ENCODE peak calls at places on chromosomes 6 and 20, in five cellular contexts. C is AG04450; T is CD4-positive, CD25-positive, alpha-beta regulatory T cell; D is OCI-LY7; N is transverse colon. Y is an unnamed sample.
A peak's percentile ranks its signal among the peaks of the same experiment; 100 is the strongest.

GRCh38 chr6:7051780-7052440 is 55.9 kb upstream of the RREB1 start:
- DNase-seq in C (no peak), T (peak; percentile 23), D (no peak), N (peak; percentile 74), Y (peak; percentile 17)

GRCh38 chr6:39702265-39702664 is 22.9 kb downstream of the KIF6 start:
- DNase-seq in C (no peak), T (no peak), D (no peak), N (no peak), Y (no peak)

GRCh38 chr20:14951707-14952106 is 614.3 kb upstream of the FLRT3 start:
- DNase-seq in C (no peak), T (no peak), D (no peak), N (no peak), Y (no peak)

GRCh38 chr6:7649037-7649810 is 59.2 kb downstream of the SNRNP48 start:
- DNase-seq in C (no peak), T (no peak), D (no peak), N (no peak), Y (no peak)

GRCh38 chr20:10306440-10307358 is 88.1 kb downstream of the SNAP25 start:
- DNase-seq in C (peak; percentile 57), T (no peak), D (no peak), N (no peak), Y (no peak)

GRCh38 chr6:122799140-122799539 is 10.1 kb downstream of the SMPDL3A start:
- DNase-seq in C (no peak), T (no peak), D (no peak), N (no peak), Y (no peak)

GRCh38 chr6:8845691-8846090 is 410.3 kb upstream of the SLC35B3 start:
- DNase-seq in C (no peak), T (no peak), D (no peak), N (no peak), Y (no peak)

GRCh38 chr20:58752565-58752964 is 60.0 kb downstream of the NPEPL1 start:
- DNase-seq in C (no peak), T (no peak), D (no peak), N (no peak), Y (no peak)

GRCh38 chr20:15455279-15455678 is 1117.9 kb upstream of the FLRT3 start:
- DNase-seq in C (no peak), T (no peak), D (no peak), N (no peak), Y (no peak)

GRCh38 chr6:135383766-135384165 is 113.8 kb downstream of the AHI1 start:
- DNase-seq in C (no peak), T (no peak), D (no peak), N (no peak), Y (no peak)

GRCh38 chr6:107784669-107785068 is 39.4 kb downstream of the SCML4 start:
- DNase-seq in C (no peak), T (no peak), D (no peak), N (no peak), Y (no peak)

GRCh38 chr6:117264487-117265424 is 602 bp upstream of the VGLL2 start:
- DNase-seq in C (no peak), T (no peak), D (no peak), N (no peak), Y (no peak)

GRCh38 chr6:117263353-117263927 is 1.9 kb upstream of the VGLL2 start:
- DNase-seq in C (no peak), T (no peak), D (no peak), N (no peak), Y (no peak)

GRCh38 chr6:117266267-117266797 is 974 bp downstream of the VGLL2 start:
- DNase-seq in C (no peak), T (no peak), D (no peak), N (no peak), Y (no peak)

GRCh38 chr6:117266948-117267347 is 1.6 kb downstream of the VGLL2 start:
- DNase-seq in C (no peak), T (no peak), D (no peak), N (no peak), Y (no peak)

GRCh38 chr6:117265425-117266266 is at the start of gene VGLL2:
- DNase-seq in C (no peak), T (no peak), D (no peak), N (peak; percentile 35), Y (no peak)
- H3K9me3 ChIP-seq in C (peaks cover 7% of the 10 kb centered on the region), T (peaks cover 2% of the 10 kb centered on the region), D (no peaks in the 10 kb centered on the region), N (no peaks in the 10 kb centered on the region), Y (no peaks in the 10 kb centered on the region)

GRCh38 chr20:60528141-60528540 is 569.9 kb downstream of the CDH26 start:
- DNase-seq in C (no peak), T (no peak), D (no peak), N (no peak), Y (no peak)
- H3K9me3 ChIP-seq in C (no peaks in the 10 kb centered on the region), T (no peaks in the 10 kb centered on the region), D (no peaks in the 10 kb centered on the region), N (no peaks in the 10 kb centered on the region), Y (peaks cover 3% of the 10 kb centered on the region)

DNA sequence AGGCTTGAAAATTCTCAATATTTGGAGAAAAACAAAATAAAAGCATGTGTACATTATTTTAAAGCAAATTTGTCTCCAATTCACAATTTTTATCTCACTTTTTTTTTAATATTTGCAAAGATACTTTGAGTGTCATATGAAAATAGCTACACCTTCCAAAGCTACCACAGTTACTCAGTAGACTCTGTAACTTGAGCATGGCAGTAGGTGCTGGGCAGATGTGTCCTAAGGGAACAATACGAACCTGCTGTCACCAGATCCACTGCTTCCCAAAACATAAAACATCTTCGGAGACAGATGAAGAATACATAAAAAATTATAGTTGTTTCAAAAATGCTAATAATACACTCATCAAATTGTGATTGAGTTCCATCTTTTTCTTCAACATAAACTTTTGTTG is 10.6 kb downstream of the WDR27 start:
- DNase-seq in C (no peak), T (no peak), D (no peak), N (no peak), Y (no peak)
- H3K9me3 ChIP-seq in C (peaks cover 11% of the 10 kb centered on the region), T (peaks cover 2% of the 10 kb centered on the region), D (peaks cover 24% of the 10 kb centered on the region), N (peaks cover 5% of the 10 kb centered on the region), Y (no peaks in the 10 kb centered on the region)

GRCh38 chr6:61210549-61210948 is 1075.5 kb downstream of the KHDRBS2 start:
- DNase-seq in C (no peak), T (no peak), D (peak; percentile 31), N (no peak), Y (no peak)
- H3K9me3 ChIP-seq in C (peaks cover 2% of the 10 kb centered on the region), T (peaks cover 7% of the 10 kb centered on the region), D (peaks cover 43% of the 10 kb centered on the region), N (peaks cover 3% of the 10 kb centered on the region), Y (no peaks in the 10 kb centered on the region)

GRCh38 chr6:106037060-106037459 is 49.1 kb upstream of the PRDM1 start:
- DNase-seq in C (no peak), T (no peak), D (no peak), N (no peak), Y (no peak)
- H3K9me3 ChIP-seq in C (peaks cover 11% of the 10 kb centered on the region), T (no peaks in the 10 kb centered on the region), D (peaks cover 3% of the 10 kb centered on the region), N (no peaks in the 10 kb centered on the region), Y (no peaks in the 10 kb centered on the region)

GRCh38 chr6:84065718-84066290 is 32.2 kb downstream of the MRAP2 start:
- DNase-seq in C (no peak), T (no peak), D (no peak), N (no peak), Y (no peak)
- H3K9me3 ChIP-seq in C (no peaks in the 10 kb centered on the region), T (no peaks in the 10 kb centered on the region), D (no peaks in the 10 kb centered on the region), N (no peaks in the 10 kb centered on the region), Y (no peaks in the 10 kb centered on the region)

GRCh38 chr20:164618-165017 is 7.4 kb downstream of the DEFB127 start:
- DNase-seq in C (no peak), T (no peak), D (no peak), N (no peak), Y (no peak)

GRCh38 chr20:168876-169275 is 11.6 kb downstream of the DEFB127 start:
- DNase-seq in C (no peak), T (no peak), D (no peak), N (no peak), Y (no peak)
- H3K9me3 ChIP-seq in C (no peaks in the 10 kb centered on the region), T (no peaks in the 10 kb centered on the region), D (no peaks in the 10 kb centered on the region), N (no peaks in the 10 kb centered on the region), Y (no peaks in the 10 kb centered on the region)